ENCODE peak calls at places on chromosomes 4 and X, in six cellular contexts. One of them, this sample, is unnamed.

GRCh38 chrX:9874483-9874882 is 88.3 kb downstream of the SHROOM2 start:
- DNase-seq in ascending aorta: no peak
- DNase-seq in activated CD4-positive, alpha-beta T cell treated with anti-CD3 and anti-CD28 coated beads for 36 hours: no peak
- DNase-seq in A549: no peak
- DNase-seq in retina: no peak
- DNase-seq in OCI-M1: no peak
- DNase-seq in this sample: no peak

GRCh38 chr4:183618681-183619080 is 40.3 kb downstream of the RWDD4 start:
- DNase-seq in retina: peak
- DNase-seq in ascending aorta: no peak
- DNase-seq in OCI-M1: no peak
- DNase-seq in A549: no peak
- DNase-seq in activated CD4-positive, alpha-beta T cell treated with anti-CD3 and anti-CD28 coated beads for 36 hours: no peak
- DNase-seq in this sample: no peak

GRCh38 chrX:130125090-130125489 is 14.8 kb upstream of the ELF4 start:
- DNase-seq in A549: no peak
- DNase-seq in activated CD4-positive, alpha-beta T cell treated with anti-CD3 and anti-CD28 coated beads for 36 hours: no peak
- DNase-seq in OCI-M1: peak
- DNase-seq in retina: no peak
- DNase-seq in ascending aorta: peak
- DNase-seq in this sample: no peak

GRCh38 chrX:55008571-55009358 is 8.6 kb downstream of the APEX2 start:
- DNase-seq in ascending aorta: no peak
- DNase-seq in OCI-M1: peak
- DNase-seq in A549: peak
- DNase-seq in retina: no peak
- DNase-seq in activated CD4-positive, alpha-beta T cell treated with anti-CD3 and anti-CD28 coated beads for 36 hours: peak
- DNase-seq in this sample: no peak

GRCh38 chrX:46876901-46877300 is 35.3 kb upstream of the JADE3 start:
- DNase-seq in retina: no peak
- DNase-seq in OCI-M1: no peak
- DNase-seq in ascending aorta: no peak
- DNase-seq in A549: no peak
- DNase-seq in activated CD4-positive, alpha-beta T cell treated with anti-CD3 and anti-CD28 coated beads for 36 hours: no peak
- DNase-seq in this sample: no peak

GRCh38 chr4:67779631-67780030 is 25.4 kb upstream of the GNRHR start:
- DNase-seq in activated CD4-positive, alpha-beta T cell treated with anti-CD3 and anti-CD28 coated beads for 36 hours: no peak
- DNase-seq in retina: no peak
- DNase-seq in OCI-M1: no peak
- DNase-seq in A549: no peak
- DNase-seq in ascending aorta: no peak
- DNase-seq in this sample: no peak

GRCh38 chr4:87078987-87079469 is 141.4 kb downstream of the KLHL8 start:
- DNase-seq in activated CD4-positive, alpha-beta T cell treated with anti-CD3 and anti-CD28 coated beads for 36 hours: no peak
- DNase-seq in OCI-M1: no peak
- DNase-seq in A549: no peak
- DNase-seq in ascending aorta: peak
- DNase-seq in retina: no peak
- DNase-seq in this sample: no peak

GRCh38 chr4:91256043-91256442 is 1047.7 kb upstream of the GRID2 start:
- DNase-seq in activated CD4-positive, alpha-beta T cell treated with anti-CD3 and anti-CD28 coated beads for 36 hours: no peak
- DNase-seq in OCI-M1: no peak
- DNase-seq in A549: peak
- DNase-seq in retina: no peak
- DNase-seq in ascending aorta: no peak
- DNase-seq in this sample: no peak

GRCh38 chr4:127732623-127733199 is 2.5 kb downstream of the SLC25A31 start:
- DNase-seq in retina: peak
- DNase-seq in activated CD4-positive, alpha-beta T cell treated with anti-CD3 and anti-CD28 coated beads for 36 hours: no peak
- DNase-seq in A549: peak
- DNase-seq in ascending aorta: no peak
- DNase-seq in OCI-M1: peak
- DNase-seq in this sample: peak

GRCh38 chrX:152904151-152905080 is 6.5 kb downstream of the ZNF185 start:
- DNase-seq in A549: peak
- DNase-seq in ascending aorta: peak
- DNase-seq in activated CD4-positive, alpha-beta T cell treated with anti-CD3 and anti-CD28 coated beads for 36 hours: peak
- DNase-seq in retina: peak
- DNase-seq in OCI-M1: peak
- DNase-seq in this sample: peak

GRCh38 chr4:105280338-105280809 is 133.7 kb downstream of the TET2 start:
- DNase-seq in ascending aorta: no peak
- DNase-seq in activated CD4-positive, alpha-beta T cell treated with anti-CD3 and anti-CD28 coated beads for 36 hours: no peak
- DNase-seq in A549: no peak
- DNase-seq in OCI-M1: no peak
- DNase-seq in retina: no peak
- DNase-seq in this sample: no peak

GRCh38 chr4:184170996-184171395 is 46.7 kb downstream of the ENPP6 start:
- DNase-seq in activated CD4-positive, alpha-beta T cell treated with anti-CD3 and anti-CD28 coated beads for 36 hours: no peak
- DNase-seq in OCI-M1: no peak
- DNase-seq in ascending aorta: no peak
- DNase-seq in retina: no peak
- DNase-seq in A549: no peak
- DNase-seq in this sample: no peak

This sample was measured in K562.